ENCODE peak calls at places on chromosomes 16 and 17, in seven cellular contexts. V is spleen; A is heart right ventricle; T is mesenchymal stem cell; F is CD8-positive, alpha-beta memory T cell; J is adrenal gland; I is CD8-positive, alpha-beta T cell. W is an unnamed sample.

GRCh38 chr16:70746708-70747424 is 54.1 kb downstream of the VAC14 start:
- DNase-seq in V (no peak), A (peak; percentile 79), T (peak; percentile 93), F (peak; percentile 56), J (peak; percentile 86), I (peak; percentile 71), W (peak; percentile 32)

GRCh38 chr17:35433075-35433894 is 985 bp upstream of the SLFN12 start:
- DNase-seq in V (peak; percentile 80), A (peak; percentile 84), T (peak; percentile 97), F (peak; percentile 78), J (peak; percentile 94), I (peak; percentile 67), W (peak; percentile 93)

GRCh38 chr16:87100306-87101058 is 216.7 kb downstream of the C16orf95 start:
- DNase-seq in V (no peak), A (no peak), T (no peak), F (no peak), J (no peak), I (no peak), W (no peak)

GRCh38 chr17:48551206-48551597 is 6.3 kb upstream of the HOXB2 start:
- DNase-seq in V (no peak), A (no peak), T (peak; percentile 32), F (no peak), J (peak; percentile 10), I (no peak), W (no peak)

GRCh38 chr16:19238386-19238785 is 47.1 kb upstream of the CLEC19A start:
- DNase-seq in V (no peak), A (no peak), T (no peak), F (no peak), J (no peak), I (no peak), W (no peak)

GRCh38 chr16:23407436-23408125 is 45.4 kb downstream of the COG7 start:
- DNase-seq in V (peak; percentile 17), A (no peak), T (no peak), F (no peak), J (no peak), I (no peak), W (peak; percentile 24)

GRCh38 chr17:28093999-28094716 is 51.7 kb downstream of the NLK start:
- DNase-seq in V (no peak), A (no peak), T (no peak), F (no peak), J (no peak), I (no peak), W (no peak)

GRCh38 chr16:5826332-5826731 is 728.7 kb upstream of the EEF2KMT start:
- DNase-seq in V (no peak), A (no peak), T (no peak), F (no peak), J (no peak), I (no peak), W (no peak)

GRCh38 chr16:53061701-53062159 is 6.9 kb downstream of the CHD9 start:
- DNase-seq in V (peak; percentile 89), A (no peak), T (no peak), F (no peak), J (peak; percentile 35), I (no peak), W (no peak)

GRCh38 chr16:22624038-22624656 is 113.5 kb downstream of the NPIPB5 start:
- DNase-seq in V (no peak), A (no peak), T (no peak), F (no peak), J (no peak), I (no peak), W (no peak)

GRCh38 chr17:44400226-44400847 is 10.9 kb upstream of the ITGA2B start:
- DNase-seq in V (no peak), A (no peak), T (peak; percentile 39), F (no peak), J (no peak), I (no peak), W (no peak)

GRCh38 chr17:34582185-34582900 is 3.0 kb downstream of the TMEM132E start:
- DNase-seq in V (no peak), A (no peak), T (no peak), F (no peak), J (no peak), I (no peak), W (no peak)

GRCh38 chr16:66342294-66342900 is 24.1 kb upstream of the CDH5 start:
- DNase-seq in V (peak; percentile 67), A (no peak), T (peak; percentile 18), F (no peak), J (no peak), I (no peak), W (peak; percentile 61)

GRCh38 chr16:4356820-4357219 is 5.7 kb upstream of the PAM16 start:
- DNase-seq in V (peak; percentile 54), A (no peak), T (no peak), F (no peak), J (no peak), I (peak; percentile 19), W (no peak)

GRCh38 chr16:5228369-5228768 is 130.8 kb upstream of the EEF2KMT start:
- DNase-seq in V (no peak), A (no peak), T (no peak), F (no peak), J (no peak), I (no peak), W (no peak)

GRCh38 chr17:75487351-75488070 is 27.8 kb downstream of the CASKIN2 start:
- DNase-seq in V (peak; percentile 90), A (no peak), T (peak; percentile 4), F (peak; percentile 68), J (no peak), I (peak; percentile 67), W (no peak)

GRCh38 chr16:3058173-3059030 is 7.0 kb upstream of the IL32 start:
- DNase-seq in V (peak; percentile 91), A (peak; percentile 49), T (peak; percentile 43), F (peak; percentile 75), J (no peak), I (peak; percentile 72), W (peak; percentile 37)

GRCh38 chr17:33013596-33014375 is 22.1 kb downstream of the SPACA3 start:
- DNase-seq in V (no peak), A (no peak), T (peak; percentile 26), F (no peak), J (no peak), I (no peak), W (no peak)

GRCh38 chr17:75084039-75084660 is 3.6 kb upstream of the SLC16A5 start:
- DNase-seq in V (no peak), A (no peak), T (peak; percentile 72), F (no peak), J (peak; percentile 52), I (peak; percentile 38), W (no peak)

GRCh38 chr17:31369266-31369665 is 22.2 kb upstream of the RAB11FIP4 start:
- DNase-seq in V (no peak), A (no peak), T (peak; percentile 36), F (no peak), J (no peak), I (no peak), W (no peak)

DNA sequence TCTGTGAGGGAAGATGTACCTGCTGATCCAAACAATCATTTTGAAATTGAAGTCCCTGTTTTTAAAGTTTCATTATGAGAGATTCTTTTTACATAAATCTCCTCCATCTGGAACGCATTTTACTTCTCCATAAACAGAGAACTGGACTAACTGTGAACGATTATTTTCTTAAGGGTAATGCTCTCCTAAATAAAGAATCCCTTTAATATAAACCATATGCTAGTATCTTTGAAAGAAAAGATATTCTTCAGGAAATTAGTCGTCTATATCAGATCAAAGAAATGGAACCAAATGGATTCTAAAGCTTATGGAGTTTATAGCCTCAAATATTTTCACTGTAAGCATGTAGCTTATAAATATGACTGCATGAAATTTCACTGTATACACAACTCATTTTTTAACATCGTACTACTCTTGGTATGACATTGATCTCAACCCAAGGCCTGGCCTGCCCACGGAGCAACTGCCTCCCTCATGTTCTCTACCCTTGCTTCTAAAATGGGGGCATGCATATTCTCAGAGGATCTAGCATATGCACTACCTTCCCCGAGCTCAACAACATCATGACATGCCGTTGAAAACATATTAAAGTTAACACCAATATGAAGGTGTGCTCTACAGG is 66.4 kb downstream of the MYH10 start:
- DNase-seq in V (no peak), A (no peak), T (no peak), F (no peak), J (no peak), I (no peak), W (peak; percentile 25)
- H3K27ac ChIP-seq in V (no peak overlapping the region), A (no peak overlapping the region), T (no peak overlapping the region), F (no peak overlapping the region), J (no peak overlapping the region), I (no peak overlapping the region), W (peak overlapping the region; percentile 28)

DNA sequence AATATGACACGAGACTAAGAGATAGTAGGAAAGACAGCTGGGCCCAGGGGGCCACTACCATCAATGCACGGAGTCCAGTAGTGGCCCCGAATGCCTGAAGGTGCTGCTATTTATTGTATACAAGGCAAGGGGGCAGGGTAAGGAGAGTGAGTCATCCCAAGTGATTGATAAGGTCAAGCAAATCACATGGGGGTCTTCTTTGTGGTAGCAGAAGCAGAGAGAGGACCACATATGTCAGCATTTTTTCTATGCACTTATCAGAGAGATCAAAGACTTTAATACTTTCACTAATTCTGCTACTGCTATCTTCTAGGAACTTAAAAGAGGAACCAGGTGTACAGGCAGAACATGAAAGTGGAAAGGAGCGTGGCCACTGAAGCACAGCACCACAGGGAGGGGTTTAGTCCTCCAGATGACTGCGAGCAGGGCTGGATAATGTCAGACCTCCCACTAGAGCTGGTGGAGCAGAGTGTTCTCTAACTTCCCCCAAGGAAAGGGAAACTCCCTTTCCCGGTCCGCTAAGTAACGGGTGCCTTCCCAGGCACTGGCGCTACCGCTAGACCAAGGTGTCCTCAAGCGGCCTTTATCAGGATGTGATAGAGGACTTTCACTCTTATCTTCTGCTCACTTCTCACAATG is 26.4 kb upstream of the ARL4D start:
- DNase-seq in V (peak; percentile 84), A (peak; percentile 43), T (peak; percentile 60), F (no peak), J (no peak), I (no peak), W (no peak)
- H3K27ac ChIP-seq in V (peak overlapping the region; percentile 63), A (peak overlapping the region; percentile 29), T (no peak overlapping the region), F (no peak overlapping the region), J (no peak overlapping the region), I (no peak overlapping the region), W (no peak overlapping the region)

GRCh38 chr16:50244140-50244503 is 22.2 kb upstream of the ADCY7 start:
- DNase-seq in V (no peak), A (no peak), T (no peak), F (no peak), J (no peak), I (no peak), W (no peak)
- H3K27ac ChIP-seq in V (no peak overlapping the region), A (no peak overlapping the region), T (no peak overlapping the region), F (no peak overlapping the region), J (no peak overlapping the region), I (no peak overlapping the region), W (no peak overlapping the region)

GRCh38 chr16:73023752-73024570 is 24.0 kb downstream of the ZFHX3 start:
- DNase-seq in V (no peak), A (no peak), T (no peak), F (no peak), J (no peak), I (no peak), W (no peak)

GRCh38 chr16:73025111-73025505 is 22.8 kb downstream of the ZFHX3 start:
- DNase-seq in V (no peak), A (peak; percentile 55), T (no peak), F (no peak), J (no peak), I (no peak), W (no peak)

GRCh38 chr16:73026754-73027654 is 20.9 kb downstream of the ZFHX3 start:
- DNase-seq in V (no peak), A (no peak), T (no peak), F (no peak), J (no peak), I (no peak), W (no peak)

GRCh38 chr16:73024571-73025105 is 23.3 kb downstream of the ZFHX3 start:
- DNase-seq in V (no peak), A (no peak), T (no peak), F (no peak), J (no peak), I (no peak), W (no peak)

GRCh38 chr16:73025506-73026131 is 22.3 kb downstream of the ZFHX3 start:
- DNase-seq in V (no peak), A (no peak), T (peak; percentile 75), F (no peak), J (peak; percentile 62), I (no peak), W (no peak)
- H3K27ac ChIP-seq in V (no peak overlapping the region), A (no peak overlapping the region), T (no peak overlapping the region), F (no peak overlapping the region), J (peak overlapping the region; percentile 16), I (no peak overlapping the region), W (no peak overlapping the region)